ENCODE peak calls at places on chromosome 19, in six cellular contexts. S is ovary; Y is testis; G is kidney glomerular epithelial cell; B is stimulated activated CD4-positive, alpha-beta T cell treated with anti-CD3 and anti-CD28 coated beads, Interleukin-12 subunit alpha, Interleukin-12 subunit beta, amount 100 ng/mL, for 24 hours; Q is HAP-1. I is an unnamed sample.

GRCh38 chr19:30861896-30862295 is 487.3 kb downstream of the TSHZ3 start:
- DNase-seq in S (no peak), Y (peak; percentile 4), G (no peak), B (no peak), Q (no peak), I (no peak)

GRCh38 chr19:38729653-38730469 is 14.4 kb downstream of the CAPN12 start:
- DNase-seq in S (peak; percentile 79), Y (peak; percentile 80), G (no peak), B (peak; percentile 79), Q (peak; percentile 47), I (peak; percentile 65)

GRCh38 chr19:34502582-34503545 is 21.3 kb downstream of the WTIP start:
- DNase-seq in S (no peak), Y (peak; percentile 12), G (no peak), B (no peak), Q (no peak), I (no peak)

GRCh38 chr19:49744946-49745381 is 18.1 kb downstream of the TSKS start:
- DNase-seq in S (no peak), Y (peak; percentile 80), G (no peak), B (no peak), Q (no peak), I (peak; percentile 20)

GRCh38 chr19:4012975-4013634 is 5.6 kb downstream of the PIAS4 start:
- DNase-seq in S (no peak), Y (no peak), G (no peak), B (no peak), Q (no peak), I (no peak)

GRCh38 chr19:19034204-19034624 is 811 bp downstream of the ARMC6 start:
- DNase-seq in S (no peak), Y (peak; percentile 67), G (peak; percentile 17), B (peak; percentile 76), Q (peak; percentile 87), I (peak; percentile 79)

GRCh38 chr19:38430931-38431330 is 2.6 kb upstream of the RYR1 start:
- DNase-seq in S (no peak), Y (no peak), G (no peak), B (no peak), Q (no peak), I (no peak)

GRCh38 chr19:56111601-56112312 is 9.3 kb downstream of the ZNF787 start:
- DNase-seq in S (no peak), Y (peak; percentile 79), G (peak; percentile 33), B (peak; percentile 32), Q (no peak), I (no peak)

GRCh38 chr19:663682-664117 is 686 bp upstream of the RNF126 start:
- DNase-seq in S (no peak), Y (no peak), G (no peak), B (no peak), Q (no peak), I (no peak)

GRCh38 chr19:507286-508203 is at the start of gene TPGS1:
- DNase-seq in S (peak; percentile 76), Y (peak; percentile 89), G (peak; percentile 99), B (peak; percentile 74), Q (peak; percentile 79), I (peak; percentile 97)

GRCh38 chr19:45420356-45420755 is 3.4 kb downstream of the ERCC1 start:
- DNase-seq in S (no peak), Y (no peak), G (no peak), B (no peak), Q (no peak), I (no peak)

GRCh38 chr19:29665826-29666633 is 769 bp downstream of the PLEKHF1 start:
- DNase-seq in S (peak; percentile 64), Y (peak; percentile 53), G (no peak), B (no peak), Q (no peak), I (peak; percentile 58)

GRCh38 chr19:18894254-18895037 is 1.5 kb downstream of the CERS1 start:
- DNase-seq in S (no peak), Y (peak; percentile 69), G (no peak), B (no peak), Q (no peak), I (no peak)

GRCh38 chr19:37905936-37906867 is at the start of gene WDR87:
- DNase-seq in S (no peak), Y (no peak), G (no peak), B (peak; percentile 14), Q (peak; percentile 48), I (no peak)

GRCh38 chr19:1085676-1086442 is 9.3 kb downstream of the POLR2E start:
- DNase-seq in S (no peak), Y (no peak), G (no peak), B (no peak), Q (no peak), I (no peak)